ENCODE peak calls at places on chromosomes 11 and 22, in eight cellular contexts. J is uterus; X is heart right ventricle; N is heart left ventricle; W is CD8-positive, alpha-beta T cell; S is prostate gland; V is IMR-90; H is stomach. L is an unnamed sample. For H3K36me3 and H3K9me3, the result is how much of the 10 kb centered on the place peaks cover.

GRCh38 chr11:69869311-69869939 is 50.2 kb upstream of the FGF3 start:
- DNase-seq in X (no peak), S (no peak), N (no peak), V (no peak), W (no peak), H (no peak), J (no peak), L (no peak)

GRCh38 chr11:128291835-128292234 is 295.5 kb downstream of the ETS1 start:
- DNase-seq in W (peak), X (no peak), N (no peak), H (peak), V (no peak), S (no peak), J (no peak), L (no peak)

GRCh38 chr11:85941380-85941973 is 86.3 kb downstream of the CCDC83 start:
- DNase-seq in V (peak), N (peak), J (peak), H (peak), S (peak), X (peak), W (no peak), L (peak)

GRCh38 chr22:43136255-43136654 is 6.9 kb downstream of the MCAT start:
- DNase-seq in V (peak), X (no peak), J (no peak), N (no peak), W (peak), S (no peak), H (peak), L (peak)

GRCh38 chr11:7449841-7450214 is 35.5 kb upstream of the OLFML1 start:
- DNase-seq in N (no peak), H (no peak), S (no peak), J (no peak), V (no peak), W (no peak), X (no peak), L (no peak)

GRCh38 chr11:9169595-9170295 is 78.3 kb upstream of the SCUBE2 start:
- DNase-seq in N (no peak), W (no peak), J (no peak), H (no peak), X (no peak), S (no peak), V (peak), L (no peak)

GRCh38 chr11:104843150-104843837 is 55.0 kb downstream of the CASP12 start:
- DNase-seq in J (no peak), W (no peak), N (no peak), X (no peak), S (no peak), V (no peak), H (no peak), L (no peak)

GRCh38 chr11:93564895-93565294 is 21.7 kb upstream of the SMCO4 start:
- DNase-seq in H (no peak), V (no peak), S (no peak), X (no peak), N (no peak), W (no peak), J (no peak), L (no peak)

GRCh38 chr22:37609240-37610152 is 862 bp downstream of the GGA1 start:
- DNase-seq in N (peak), X (no peak), S (no peak), J (no peak), H (no peak), W (no peak), V (no peak), L (no peak)

GRCh38 chr22:42604403-42604802 is 10.3 kb downstream of the POLDIP3 start:
- DNase-seq in J (no peak), W (no peak), H (peak), S (no peak), N (no peak), X (no peak), V (peak), L (peak)

GRCh38 chr11:34639545-34639944 is 18.7 kb downstream of the EHF start:
- DNase-seq in S (no peak), V (no peak), N (no peak), J (no peak), X (no peak), W (no peak), H (no peak), L (no peak)

GRCh38 chr22:41799486-41800347 is 762 bp upstream of the CCDC134 start:
- DNase-seq in S (peak), X (peak), V (no peak), H (peak), W (no peak), N (peak), J (peak), L (peak)

GRCh38 chr11:23103403-23103802 is 243.1 kb upstream of the CCDC179 start:
- DNase-seq in N (no peak), V (peak), H (no peak), S (no peak), W (no peak), X (no peak), J (no peak), L (no peak)

GRCh38 chr22:29308791-29309262 is 2.4 kb downstream of the GAS2L1 start:
- DNase-seq in W (no peak), J (no peak), H (no peak), N (no peak), X (no peak), S (no peak), V (peak), L (no peak)

GRCh38 chr11:2303627-2304155 is 1.9 kb downstream of the TSPAN32 start:
- DNase-seq in X (peak), W (no peak), N (peak), S (no peak), H (peak), V (no peak), J (no peak), L (peak)

GRCh38 chr11:12529041-12529440 is 145.2 kb upstream of the TEAD1 start:
- DNase-seq in N (no peak), H (no peak), X (no peak), V (no peak), J (no peak), W (no peak), S (no peak), L (no peak)

GRCh38 chr11:59273008-59273841 is 60.5 kb upstream of the MPEG1 start:
- DNase-seq in V (no peak), X (no peak), J (no peak), W (no peak), N (no peak), H (no peak), S (no peak), L (no peak)

GRCh38 chr11:12238420-12238819 is 128.0 kb downstream of the MICAL2 start:
- DNase-seq in H (no peak), S (no peak), X (no peak), J (no peak), N (no peak), W (no peak), V (no peak), L (no peak)

GRCh38 chr22:46502776-46503175 is 34.6 kb downstream of the CELSR1 start:
- DNase-seq in S (no peak), V (no peak), J (no peak), X (no peak), W (no peak), H (no peak), N (no peak), L (no peak)

GRCh38 chr11:76159983-76160661 is 46.2 kb downstream of the WNT11 start:
- DNase-seq in J (no peak), N (no peak), S (no peak), H (no peak), X (no peak), W (no peak), V (no peak), L (no peak)

GRCh38 chr11:24808173-24808572 is 311.3 kb downstream of the LUZP2 start:
- DNase-seq in X (no peak), J (no peak), H (no peak), V (no peak), S (no peak), N (no peak), W (no peak), L (no peak)

GRCh38 chr11:8209208-8209807 is 40.5 kb upstream of the RIC3 start:
- DNase-seq in X (peak), N (no peak), H (peak), V (no peak), W (no peak), J (no peak), S (no peak), L (no peak)

GRCh38 chr11:43493431-43493830 is 134.7 kb downstream of the TTC17 start:
- DNase-seq in J (no peak), W (no peak), X (no peak), V (no peak), S (no peak), H (no peak), N (no peak), L (no peak)
- H3K36me3 ChIP-seq in J (under half), W (under half), X (under half), V (under half), S (under half), H (half or more), N (under half), L (under half)

GRCh38 chr11:63829823-63830489 is 9.0 kb upstream of the MARK2 start:
- DNase-seq in V (peak), J (no peak), N (no peak), W (no peak), H (no peak), S (no peak), X (no peak), L (peak)
- TF ChIP-seq CTCF in V (peak), J (no peak), N (no peak), W (no peak), H (no peak), S (no peak), X (peak), L (peak)

DNA sequence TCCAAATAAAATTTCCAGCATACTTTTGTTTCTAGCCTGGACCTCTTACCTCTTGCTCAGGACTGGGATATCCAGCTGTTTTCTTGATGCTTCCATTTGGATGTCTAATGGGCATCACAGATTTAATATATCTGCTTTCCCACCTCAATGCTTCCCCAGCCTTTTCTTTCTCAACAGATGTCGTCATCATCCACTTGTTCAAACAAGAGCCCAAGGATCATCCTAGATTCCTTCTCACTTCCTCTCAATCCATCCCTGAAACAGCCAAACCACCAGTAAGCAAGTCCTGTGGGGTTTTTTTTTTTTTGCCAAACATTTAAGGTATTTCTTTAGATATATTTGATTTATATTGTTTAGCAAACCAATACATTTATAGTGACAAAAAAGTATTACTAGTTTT is 12.5 kb downstream of the THY1 start:
- DNase-seq in W (no peak), N (no peak), V (no peak), S (no peak), X (no peak), H (no peak), J (no peak), L (no peak)
- H3K9me3 ChIP-seq in W (under half), N (under half), V (under half), S (under half), X (under half), H (under half), J (under half), L (under half)

GRCh38 chr22:31328545-31328960 is 17.6 kb downstream of the PATZ1 start:
- DNase-seq in S (no peak), J (no peak), V (no peak), W (no peak), H (no peak), X (no peak), N (no peak), L (no peak)

GRCh38 chr22:31329453-31330215 is 16.5 kb downstream of the PATZ1 start:
- DNase-seq in V (no peak), X (no peak), J (no peak), N (no peak), H (no peak), W (no peak), S (no peak), L (no peak)

GRCh38 chr22:31326877-31327276 is 19.3 kb downstream of the PATZ1 start:
- DNase-seq in S (no peak), J (no peak), X (no peak), N (no peak), V (no peak), H (no peak), W (no peak), L (no peak)

GRCh38 chr22:31329029-31329428 is 17.1 kb downstream of the PATZ1 start:
- DNase-seq in N (no peak), V (peak), W (no peak), S (no peak), H (no peak), X (no peak), J (no peak), L (no peak)

DNA sequence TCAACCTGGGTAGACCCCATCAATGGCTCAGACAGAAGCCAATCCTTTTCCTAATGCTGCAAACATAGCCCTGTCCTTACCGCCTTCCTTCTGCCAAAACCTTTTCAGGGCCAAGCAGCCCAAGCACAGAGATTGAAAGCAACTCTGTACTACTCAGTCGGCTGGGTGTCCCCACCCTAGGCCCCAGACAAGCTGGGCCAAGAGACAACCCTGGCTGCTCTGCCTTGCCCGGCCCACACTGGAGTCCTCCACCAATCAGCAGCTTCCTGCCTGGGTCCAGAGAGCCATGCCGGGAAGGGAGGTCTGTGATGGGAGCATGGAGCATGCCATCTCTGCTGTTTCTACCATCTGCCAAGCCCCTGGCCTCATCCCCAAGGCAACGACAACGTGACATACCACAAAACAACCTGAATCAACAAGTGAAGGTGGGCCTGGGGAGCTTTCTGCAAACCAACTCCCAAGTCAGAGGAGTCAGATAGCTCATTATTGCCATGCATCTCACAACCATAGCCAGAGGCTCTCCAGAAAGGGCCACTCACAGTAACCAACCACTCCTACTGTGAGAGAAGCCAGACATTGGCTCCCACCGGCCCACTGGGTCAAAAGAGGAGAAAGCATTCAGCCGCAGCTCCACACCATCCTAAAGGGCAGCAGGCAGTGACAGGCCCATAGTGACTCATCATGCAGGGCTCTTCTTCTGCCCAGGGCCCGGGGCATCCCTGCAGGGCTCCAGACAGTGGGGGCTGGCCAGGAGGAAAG is 18.2 kb downstream of the PATZ1 start:
- DNase-seq in N (no peak), X (no peak), J (no peak), V (no peak), H (no peak), S (no peak), W (no peak), L (no peak)
- H3K36me3 ChIP-seq in N (half or more), X (under half), J (under half), V (half or more), H (half or more), S (under half), W (half or more), L (under half)

GRCh38 chr11:66339686-66340483 is 3.7 kb upstream of the RIN1 start:
- DNase-seq in V (no peak), J (no peak), W (no peak), N (no peak), S (no peak), H (no peak), X (no peak), L (no peak)
- TF ChIP-seq CTCF in V (no peak), J (no peak), W (no peak), N (no peak), S (no peak), H (no peak), X (no peak), L (no peak)

DNA sequence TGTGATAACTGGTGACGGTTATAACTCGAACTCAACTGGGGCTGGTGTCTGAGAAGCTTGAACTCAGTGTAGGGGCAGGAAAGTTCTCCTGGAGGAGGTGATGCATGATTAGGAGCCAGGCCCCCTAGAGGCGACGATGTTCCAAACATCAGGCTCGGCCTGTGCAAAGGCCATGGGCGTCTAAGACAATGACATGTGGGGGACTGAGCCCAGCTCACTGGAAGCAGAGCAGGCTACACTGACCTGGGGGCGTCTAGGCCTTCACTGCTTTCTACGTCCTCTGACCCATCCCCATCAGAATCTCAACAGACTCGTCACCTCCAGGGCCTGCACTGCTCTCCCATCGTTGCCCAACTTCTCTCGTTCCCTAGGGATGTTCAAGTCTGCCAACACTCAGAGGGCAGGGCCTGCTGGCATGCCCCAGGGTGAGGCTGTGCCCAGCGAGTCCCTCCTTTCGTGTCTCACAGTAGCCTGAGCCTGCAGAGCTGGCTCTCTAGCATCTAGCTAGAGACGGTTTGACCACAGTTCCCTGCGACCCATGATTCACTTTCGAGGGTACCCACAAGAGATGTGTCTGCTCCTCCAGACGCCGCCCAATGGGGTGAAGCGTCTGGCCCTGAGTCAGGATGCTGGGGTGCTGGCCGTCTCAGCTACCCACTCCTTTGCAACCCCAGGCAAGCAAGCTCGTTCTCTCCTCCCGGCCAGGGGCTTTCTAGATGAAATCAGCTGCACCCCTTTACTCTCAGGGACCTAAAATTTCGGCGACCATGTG is 1.1 kb upstream of the ATG16L2 start:
- DNase-seq in N (no peak), S (no peak), V (peak), J (no peak), W (peak), X (no peak), H (peak), L (peak)
- H3K9me3 ChIP-seq in N (under half), S (under half), V (under half), J (under half), W (under half), X (under half), H (under half), L (under half)

GRCh38 chr11:108197351-108197750 is 25.1 kb downstream of the NPAT start:
- DNase-seq in V (no peak), N (no peak), S (no peak), X (no peak), W (no peak), J (no peak), H (no peak), L (no peak)

GRCh38 chr11:108203075-108203474 is 19.4 kb downstream of the NPAT start:
- DNase-seq in W (no peak), J (no peak), X (no peak), N (no peak), H (no peak), V (no peak), S (no peak), L (no peak)

GRCh38 chr11:108196901-108197300 is 25.5 kb downstream of the NPAT start:
- DNase-seq in X (no peak), S (no peak), V (no peak), H (no peak), W (no peak), J (no peak), N (no peak), L (no peak)

GRCh38 chr11:108199446-108200321 is 22.8 kb downstream of the NPAT start:
- DNase-seq in W (no peak), H (no peak), S (no peak), X (no peak), N (no peak), J (no peak), V (peak), L (peak)

DNA sequence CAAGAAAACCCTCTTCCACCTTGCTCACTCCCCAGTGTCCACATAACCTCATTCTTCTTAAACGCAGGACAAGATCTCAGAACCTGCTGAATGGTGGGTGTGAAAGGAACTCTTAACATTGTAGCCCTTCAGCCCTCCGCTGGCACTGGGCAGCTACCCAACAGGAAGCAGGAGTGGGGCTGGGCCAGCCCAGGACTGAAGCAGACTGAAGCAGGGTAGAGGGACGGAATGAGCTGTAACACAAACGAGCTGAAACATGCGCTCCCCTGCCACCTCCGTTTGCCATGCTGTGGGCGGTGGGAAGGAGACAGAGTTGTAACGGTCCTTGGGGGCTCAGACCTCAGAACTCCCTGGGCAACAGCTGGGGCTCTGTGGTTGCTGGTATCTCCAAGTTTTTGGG is 23.6 kb downstream of the NPAT start:
- DNase-seq in N (no peak), J (no peak), W (no peak), H (peak), S (no peak), V (no peak), X (no peak), L (peak)
- H3K36me3 ChIP-seq in N (under half), J (under half), W (under half), H (under half), S (under half), V (under half), X (under half), L (under half)

GRCh38 chr22:48893288-48894063 is 934.2 kb downstream of the BRD1 start:
- DNase-seq in X (no peak), W (no peak), N (no peak), V (no peak), S (no peak), H (no peak), J (no peak), L (no peak)
- TF ChIP-seq CTCF in X (no peak), W (no peak), N (no peak), V (no peak), S (no peak), H (no peak), J (no peak), L (no peak)

GRCh38 chr11:73347067-73347466 is 29.1 kb upstream of the RELT start:
- DNase-seq in H (no peak), J (no peak), V (no peak), X (no peak), S (no peak), W (no peak), N (no peak), L (no peak)

GRCh38 chr11:73346186-73346935 is 29.8 kb upstream of the RELT start:
- DNase-seq in X (no peak), V (no peak), J (no peak), S (no peak), W (no peak), N (no peak), H (no peak), L (no peak)

GRCh38 chr11:73344191-73344607 is 32.0 kb upstream of the RELT start:
- DNase-seq in N (peak), V (no peak), X (peak), S (no peak), J (no peak), W (no peak), H (no peak), L (no peak)

GRCh38 chr11:73343076-73343833 is 32.9 kb upstream of the RELT start:
- DNase-seq in X (no peak), H (no peak), S (no peak), N (no peak), J (no peak), V (no peak), W (no peak), L (no peak)

GRCh38 chr11:73345481-73346147 is 30.6 kb upstream of the RELT start:
- DNase-seq in H (no peak), N (no peak), S (no peak), J (no peak), X (no peak), V (no peak), W (no peak), L (no peak)
- H3K9me3 ChIP-seq in H (under half), N (under half), S (under half), J (under half), X (under half), V (under half), W (under half), L (under half)

GRCh38 chr11:111855506-111855905 is 15.9 kb downstream of the ALG9 start:
- DNase-seq in S (no peak), W (no peak), V (no peak), X (no peak), H (no peak), N (no peak), J (no peak), L (no peak)

GRCh38 chr11:111851067-111851466 is 20.3 kb downstream of the ALG9 start:
- DNase-seq in V (no peak), J (no peak), N (no peak), X (no peak), S (no peak), W (no peak), H (no peak), L (no peak)

GRCh38 chr11:111852103-111852502 is 19.3 kb downstream of the ALG9 start:
- DNase-seq in N (no peak), W (no peak), H (no peak), V (no peak), S (no peak), J (no peak), X (no peak), L (no peak)

GRCh38 chr11:111849631-111850030 is 21.8 kb downstream of the ALG9 start:
- DNase-seq in W (no peak), N (no peak), X (no peak), V (no peak), S (no peak), H (no peak), J (no peak), L (no peak)

GRCh38 chr11:111851636-111852035 is 19.7 kb downstream of the ALG9 start:
- DNase-seq in W (no peak), N (no peak), J (no peak), X (no peak), H (no peak), S (no peak), V (peak), L (no peak)
- H3K36me3 ChIP-seq in W (under half), N (under half), J (under half), X (under half), H (half or more), S (under half), V (under half), L (under half)